ENCODE peak calls at places on chromosome 22, in ten cellular contexts. One of them, this sample, is unnamed.

GRCh38 chr22:30301995-30302809 is 12.9 kb upstream of the CASTOR1 start:
- DNase-seq in foreskin fibroblast: no peak
- DNase-seq in dorsolateral prefrontal cortex: no peak
- DNase-seq in psoas muscle: no peak
- DNase-seq in retinal pigment epithelial cell: peak; percentile 67
- DNase-seq in heart left ventricle: peak; percentile 65
- DNase-seq in GM12865: peak; percentile 24
- DNase-seq in heart right ventricle: no peak
- DNase-seq in fibroblast of mammary gland: peak; percentile 86
- DNase-seq in AG04449: no peak
- DNase-seq in this sample: no peak

GRCh38 chr22:50626856-50627451 is 998 bp downstream of the ARSA start:
- DNase-seq in foreskin fibroblast: no peak
- DNase-seq in dorsolateral prefrontal cortex: no peak
- DNase-seq in psoas muscle: no peak
- DNase-seq in retinal pigment epithelial cell: no peak
- DNase-seq in heart left ventricle: no peak
- DNase-seq in GM12865: no peak
- DNase-seq in heart right ventricle: no peak
- DNase-seq in fibroblast of mammary gland: no peak
- DNase-seq in AG04449: no peak
- DNase-seq in this sample: no peak

GRCh38 chr22:41983516-41983915 is 14.3 kb downstream of the SEPTIN3 start:
- DNase-seq in foreskin fibroblast: peak; percentile 37
- DNase-seq in dorsolateral prefrontal cortex: no peak
- DNase-seq in psoas muscle: no peak
- DNase-seq in retinal pigment epithelial cell: no peak
- DNase-seq in heart left ventricle: no peak
- DNase-seq in GM12865: no peak
- DNase-seq in heart right ventricle: no peak
- DNase-seq in fibroblast of mammary gland: peak; percentile 54
- DNase-seq in AG04449: no peak
- DNase-seq in this sample: no peak

GRCh38 chr22:41204066-41204465 is 1.0 kb upstream of the L3MBTL2 start:
- DNase-seq in foreskin fibroblast: no peak
- DNase-seq in dorsolateral prefrontal cortex: no peak
- DNase-seq in psoas muscle: no peak
- DNase-seq in retinal pigment epithelial cell: no peak
- DNase-seq in heart left ventricle: no peak
- DNase-seq in GM12865: no peak
- DNase-seq in heart right ventricle: no peak
- DNase-seq in fibroblast of mammary gland: no peak
- DNase-seq in AG04449: no peak
- DNase-seq in this sample: no peak

GRCh38 chr22:31800065-31800464 is 46.2 kb downstream of the DEPDC5 start:
- DNase-seq in foreskin fibroblast: peak; percentile 36
- DNase-seq in dorsolateral prefrontal cortex: no peak
- DNase-seq in psoas muscle: no peak
- DNase-seq in retinal pigment epithelial cell: peak; percentile 7
- DNase-seq in heart left ventricle: no peak
- DNase-seq in GM12865: no peak
- DNase-seq in heart right ventricle: no peak
- DNase-seq in fibroblast of mammary gland: peak; percentile 50
- DNase-seq in AG04449: no peak
- DNase-seq in this sample: peak; percentile 2

GRCh38 chr22:30262917-30263741 is 3.5 kb downstream of the OSM start:
- DNase-seq in foreskin fibroblast: no peak
- DNase-seq in dorsolateral prefrontal cortex: peak; percentile 74
- DNase-seq in psoas muscle: peak; percentile 73
- DNase-seq in retinal pigment epithelial cell: no peak
- DNase-seq in heart left ventricle: peak; percentile 69
- DNase-seq in GM12865: peak; percentile 76
- DNase-seq in heart right ventricle: peak; percentile 76
- DNase-seq in fibroblast of mammary gland: peak; percentile 53
- DNase-seq in AG04449: no peak
- DNase-seq in this sample: no peak

GRCh38 chr22:24697671-24698082 is 76.8 kb downstream of the PIWIL3 start:
- DNase-seq in foreskin fibroblast: no peak
- DNase-seq in dorsolateral prefrontal cortex: no peak
- DNase-seq in psoas muscle: peak; percentile 42
- DNase-seq in retinal pigment epithelial cell: no peak
- DNase-seq in heart left ventricle: no peak
- DNase-seq in GM12865: no peak
- DNase-seq in heart right ventricle: peak; percentile 31
- DNase-seq in fibroblast of mammary gland: no peak
- DNase-seq in AG04449: no peak
- DNase-seq in this sample: no peak

GRCh38 chr22:25368271-25368670 is 148.8 kb downstream of the CRYBB2 start:
- DNase-seq in foreskin fibroblast: peak; percentile 80
- DNase-seq in dorsolateral prefrontal cortex: no peak
- DNase-seq in psoas muscle: no peak
- DNase-seq in retinal pigment epithelial cell: peak; percentile 48
- DNase-seq in heart left ventricle: no peak
- DNase-seq in GM12865: no peak
- DNase-seq in heart right ventricle: no peak
- DNase-seq in fibroblast of mammary gland: peak; percentile 83
- DNase-seq in AG04449: peak; percentile 23
- DNase-seq in this sample: peak; percentile 78

GRCh38 chr22:45318558-45319318 is 9.0 kb downstream of the FAM118A start:
- DNase-seq in foreskin fibroblast: no peak
- DNase-seq in dorsolateral prefrontal cortex: no peak
- DNase-seq in psoas muscle: no peak
- DNase-seq in retinal pigment epithelial cell: no peak
- DNase-seq in heart left ventricle: no peak
- DNase-seq in GM12865: peak; percentile 73
- DNase-seq in heart right ventricle: no peak
- DNase-seq in fibroblast of mammary gland: peak; percentile 44
- DNase-seq in AG04449: no peak
- DNase-seq in this sample: no peak

GRCh38 chr22:30837531-30837930 is 131.0 kb downstream of the MORC2 start:
- DNase-seq in foreskin fibroblast: no peak
- DNase-seq in dorsolateral prefrontal cortex: peak; percentile 41
- DNase-seq in psoas muscle: no peak
- DNase-seq in retinal pigment epithelial cell: no peak
- DNase-seq in heart left ventricle: no peak
- DNase-seq in GM12865: no peak
- DNase-seq in heart right ventricle: no peak
- DNase-seq in fibroblast of mammary gland: no peak
- DNase-seq in AG04449: no peak
- DNase-seq in this sample: no peak

GRCh38 chr22:40176921-40177737 is 596 bp upstream of the TNRC6B start:
- DNase-seq in foreskin fibroblast: peak; percentile 70
- DNase-seq in dorsolateral prefrontal cortex: no peak
- DNase-seq in psoas muscle: peak; percentile 30
- DNase-seq in retinal pigment epithelial cell: no peak
- DNase-seq in heart left ventricle: peak; percentile 41
- DNase-seq in GM12865: peak; percentile 83
- DNase-seq in heart right ventricle: no peak
- DNase-seq in fibroblast of mammary gland: peak; percentile 74
- DNase-seq in AG04449: no peak
- DNase-seq in this sample: no peak

GRCh38 chr22:42643632-42644421 is 3.4 kb upstream of the ATP5MGL start:
- DNase-seq in foreskin fibroblast: no peak
- DNase-seq in dorsolateral prefrontal cortex: no peak
- DNase-seq in psoas muscle: no peak
- DNase-seq in retinal pigment epithelial cell: no peak
- DNase-seq in heart left ventricle: no peak
- DNase-seq in GM12865: no peak
- DNase-seq in heart right ventricle: no peak
- DNase-seq in fibroblast of mammary gland: no peak
- DNase-seq in AG04449: no peak
- DNase-seq in this sample: no peak

GRCh38 chr22:35037089-35037488 is 28.9 kb upstream of the ISX start:
- DNase-seq in foreskin fibroblast: no peak
- DNase-seq in dorsolateral prefrontal cortex: no peak
- DNase-seq in psoas muscle: no peak
- DNase-seq in retinal pigment epithelial cell: no peak
- DNase-seq in heart left ventricle: no peak
- DNase-seq in GM12865: peak; percentile 51
- DNase-seq in heart right ventricle: no peak
- DNase-seq in fibroblast of mammary gland: no peak
- DNase-seq in AG04449: no peak
- DNase-seq in this sample: no peak

GRCh38 chr22:30310881-30311771 is 15.6 kb downstream of the TBC1D10A start:
- DNase-seq in foreskin fibroblast: peak; percentile 69
- DNase-seq in dorsolateral prefrontal cortex: no peak
- DNase-seq in psoas muscle: no peak
- DNase-seq in retinal pigment epithelial cell: peak; percentile 36
- DNase-seq in heart left ventricle: peak; percentile 87
- DNase-seq in GM12865: no peak
- DNase-seq in heart right ventricle: peak; percentile 80
- DNase-seq in fibroblast of mammary gland: peak; percentile 68
- DNase-seq in AG04449: no peak
- DNase-seq in this sample: no peak

GRCh38 chr22:44991218-44991617 is 18.6 kb downstream of the PHF21B start:
- DNase-seq in foreskin fibroblast: no peak
- DNase-seq in dorsolateral prefrontal cortex: no peak
- DNase-seq in psoas muscle: no peak
- DNase-seq in retinal pigment epithelial cell: no peak
- DNase-seq in heart left ventricle: no peak
- DNase-seq in GM12865: no peak
- DNase-seq in heart right ventricle: no peak
- DNase-seq in fibroblast of mammary gland: no peak
- DNase-seq in AG04449: no peak
- DNase-seq in this sample: no peak

GRCh38 chr22:23014250-23014649 is 56.1 kb upstream of the GNAZ start:
- DNase-seq in foreskin fibroblast: no peak
- DNase-seq in dorsolateral prefrontal cortex: no peak
- DNase-seq in psoas muscle: no peak
- DNase-seq in retinal pigment epithelial cell: no peak
- DNase-seq in heart left ventricle: no peak
- DNase-seq in GM12865: no peak
- DNase-seq in heart right ventricle: no peak
- DNase-seq in fibroblast of mammary gland: no peak
- DNase-seq in AG04449: no peak
- DNase-seq in this sample: no peak

GRCh38 chr22:23282089-23282501 is 101.8 kb downstream of the BCR start:
- DNase-seq in foreskin fibroblast: peak; percentile 57
- DNase-seq in dorsolateral prefrontal cortex: peak; percentile 61
- DNase-seq in psoas muscle: peak; percentile 60
- DNase-seq in retinal pigment epithelial cell: peak; percentile 96
- DNase-seq in heart left ventricle: peak; percentile 85
- DNase-seq in GM12865: no peak
- DNase-seq in heart right ventricle: peak; percentile 54
- DNase-seq in fibroblast of mammary gland: peak; percentile 59
- DNase-seq in AG04449: no peak
- DNase-seq in this sample: peak; percentile 41

GRCh38 chr22:27810566-27810965 is 9.0 kb upstream of the MN1 start:
- DNase-seq in foreskin fibroblast: peak; percentile 61
- DNase-seq in dorsolateral prefrontal cortex: no peak
- DNase-seq in psoas muscle: peak; percentile 82
- DNase-seq in retinal pigment epithelial cell: no peak
- DNase-seq in heart left ventricle: peak; percentile 72
- DNase-seq in GM12865: no peak
- DNase-seq in heart right ventricle: peak; percentile 67
- DNase-seq in fibroblast of mammary gland: peak; percentile 49
- DNase-seq in AG04449: no peak
- DNase-seq in this sample: no peak

GRCh38 chr22:47180796-47181195 is 418.3 kb downstream of the TBC1D22A start:
- DNase-seq in foreskin fibroblast: no peak
- DNase-seq in dorsolateral prefrontal cortex: no peak
- DNase-seq in psoas muscle: no peak
- DNase-seq in retinal pigment epithelial cell: no peak
- DNase-seq in heart left ventricle: no peak
- DNase-seq in GM12865: no peak
- DNase-seq in heart right ventricle: no peak
- DNase-seq in fibroblast of mammary gland: no peak
- DNase-seq in AG04449: no peak
- DNase-seq in this sample: no peak

GRCh38 chr22:39276461-39277134 is 31.8 kb upstream of the PDGFB start:
- DNase-seq in foreskin fibroblast: no peak
- DNase-seq in dorsolateral prefrontal cortex: no peak
- DNase-seq in psoas muscle: no peak
- DNase-seq in retinal pigment epithelial cell: no peak
- DNase-seq in heart left ventricle: no peak
- DNase-seq in GM12865: no peak
- DNase-seq in heart right ventricle: no peak
- DNase-seq in fibroblast of mammary gland: no peak
- DNase-seq in AG04449: no peak
- DNase-seq in this sample: no peak

GRCh38 chr22:37546436-37547248 is 13.6 kb upstream of the CDC42EP1 start:
- DNase-seq in foreskin fibroblast: peak; percentile 70
- DNase-seq in dorsolateral prefrontal cortex: no peak
- DNase-seq in psoas muscle: peak; percentile 75
- DNase-seq in retinal pigment epithelial cell: no peak
- DNase-seq in heart left ventricle: peak; percentile 83
- DNase-seq in GM12865: no peak
- DNase-seq in heart right ventricle: peak; percentile 75
- DNase-seq in fibroblast of mammary gland: peak; percentile 87
- DNase-seq in AG04449: no peak
- DNase-seq in this sample: no peak
- TF ChIP-seq CTCF in foreskin fibroblast: no peak
- TF ChIP-seq CTCF in dorsolateral prefrontal cortex: no peak
- TF ChIP-seq CTCF in psoas muscle: no peak
- TF ChIP-seq CTCF in retinal pigment epithelial cell: no peak
- TF ChIP-seq CTCF in heart left ventricle: peak; percentile 30
- TF ChIP-seq CTCF in GM12865: no peak
- TF ChIP-seq CTCF in heart right ventricle: no peak
- TF ChIP-seq CTCF in fibroblast of mammary gland: no peak
- TF ChIP-seq CTCF in AG04449: no peak
- TF ChIP-seq CTCF in this sample: no peak

GRCh38 chr22:19959587-19960490 is 18.2 kb upstream of the TXNRD2 start:
- DNase-seq in foreskin fibroblast: no peak
- DNase-seq in dorsolateral prefrontal cortex: no peak
- DNase-seq in psoas muscle: peak; percentile 17
- DNase-seq in retinal pigment epithelial cell: no peak
- DNase-seq in heart left ventricle: peak; percentile 20
- DNase-seq in GM12865: no peak
- DNase-seq in heart right ventricle: no peak
- DNase-seq in fibroblast of mammary gland: no peak
- DNase-seq in AG04449: no peak
- DNase-seq in this sample: no peak
- H3K4me3 ChIP-seq in foreskin fibroblast: no peak overlapping the region
- H3K4me3 ChIP-seq in dorsolateral prefrontal cortex: no peak overlapping the region
- H3K4me3 ChIP-seq in psoas muscle: peak overlapping the region; percentile 6
- H3K4me3 ChIP-seq in retinal pigment epithelial cell: peak overlapping the region; percentile 48
- H3K4me3 ChIP-seq in heart left ventricle: no peak overlapping the region
- H3K4me3 ChIP-seq in GM12865: no peak overlapping the region
- H3K4me3 ChIP-seq in heart right ventricle: peak overlapping the region; percentile 37
- H3K4me3 ChIP-seq in fibroblast of mammary gland: no peak overlapping the region
- H3K4me3 ChIP-seq in AG04449: no peak overlapping the region
- H3K4me3 ChIP-seq in this sample: no peak overlapping the region

GRCh38 chr22:49436056-49436455 is 391.6 kb downstream of the BRD1 start:
- DNase-seq in foreskin fibroblast: no peak
- DNase-seq in dorsolateral prefrontal cortex: no peak
- DNase-seq in psoas muscle: no peak
- DNase-seq in retinal pigment epithelial cell: no peak
- DNase-seq in heart left ventricle: no peak
- DNase-seq in GM12865: no peak
- DNase-seq in heart right ventricle: no peak
- DNase-seq in fibroblast of mammary gland: no peak
- DNase-seq in AG04449: no peak
- DNase-seq in this sample: no peak
- TF ChIP-seq CTCF in foreskin fibroblast: no peak
- TF ChIP-seq CTCF in dorsolateral prefrontal cortex: no peak
- TF ChIP-seq CTCF in psoas muscle: no peak
- TF ChIP-seq CTCF in retinal pigment epithelial cell: no peak
- TF ChIP-seq CTCF in heart left ventricle: no peak
- TF ChIP-seq CTCF in GM12865: no peak
- TF ChIP-seq CTCF in heart right ventricle: no peak
- TF ChIP-seq CTCF in fibroblast of mammary gland: no peak
- TF ChIP-seq CTCF in AG04449: no peak
- TF ChIP-seq CTCF in this sample: no peak

DNA sequence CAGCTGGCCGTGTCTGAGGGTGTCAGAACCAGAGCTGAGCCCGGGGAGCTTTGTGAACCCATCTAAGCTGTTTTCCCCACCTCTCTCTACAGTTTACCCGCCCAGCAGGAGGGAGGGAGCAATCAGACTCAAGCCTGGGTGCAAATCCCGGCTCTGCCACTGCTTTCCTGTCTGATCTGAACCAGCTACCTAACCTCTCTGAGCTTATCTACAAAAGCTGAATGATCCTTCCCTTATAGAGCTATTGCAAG is 252 bp downstream of the APOL2 start:
- DNase-seq in foreskin fibroblast: no peak
- DNase-seq in dorsolateral prefrontal cortex: no peak
- DNase-seq in psoas muscle: peak; percentile 18
- DNase-seq in retinal pigment epithelial cell: no peak
- DNase-seq in heart left ventricle: peak; percentile 37
- DNase-seq in GM12865: peak; percentile 13
- DNase-seq in heart right ventricle: no peak
- DNase-seq in fibroblast of mammary gland: no peak
- DNase-seq in AG04449: no peak
- DNase-seq in this sample: no peak
- H3K4me3 ChIP-seq in foreskin fibroblast: peak overlapping the region; percentile 79
- H3K4me3 ChIP-seq in dorsolateral prefrontal cortex: peak overlapping the region; percentile 68
- H3K4me3 ChIP-seq in psoas muscle: peak overlapping the region; percentile 75
- H3K4me3 ChIP-seq in retinal pigment epithelial cell: peak overlapping the region; percentile 64
- H3K4me3 ChIP-seq in heart left ventricle: peak overlapping the region; percentile 68
- H3K4me3 ChIP-seq in GM12865: peak overlapping the region; percentile 69
- H3K4me3 ChIP-seq in heart right ventricle: peak overlapping the region; percentile 67
- H3K4me3 ChIP-seq in fibroblast of mammary gland: peak overlapping the region; percentile 83
- H3K4me3 ChIP-seq in AG04449: peak overlapping the region; percentile 75
- H3K4me3 ChIP-seq in this sample: peak overlapping the region; percentile 74